ENCODE peak calls at places on chromosome 5, in six cellular contexts. O is HCT116, D is psoas muscle, U is neuronal stem cell, B is fibroblast of lung, Z is kidney. S is an unnamed sample.

GRCh38 chr5:174721522-174722432 is 2.6 kb upstream of the MSX2 start:
- DNase-seq in O (no peak), D (no peak), U (no peak), B (no peak), Z (no peak), S (no peak)

GRCh38 chr5:67693956-67694564 is 497.5 kb upstream of the CD180 start:
- DNase-seq in O (no peak), D (peak; percentile 92), U (no peak), B (peak; percentile 44), Z (peak; percentile 89), S (no peak)

GRCh38 chr5:166772770-166773169 is 1518.7 kb upstream of the WWC1 start:
- DNase-seq in O (no peak), D (no peak), U (no peak), B (peak; percentile 60), Z (no peak), S (no peak)

GRCh38 chr5:107869459-107870115 is 198.8 kb upstream of the EFNA5 start:
- DNase-seq in O (peak; percentile 36), D (no peak), U (no peak), B (peak; percentile 90), Z (no peak), S (peak; percentile 85)

GRCh38 chr5:130541617-130542221 is 623.3 kb downstream of the HINT1 start:
- DNase-seq in O (no peak), D (no peak), U (no peak), B (peak; percentile 91), Z (no peak), S (no peak)

GRCh38 chr5:130976491-130976890 is 188.6 kb downstream of the HINT1 start:
- DNase-seq in O (no peak), D (no peak), U (no peak), B (no peak), Z (no peak), S (no peak)

GRCh38 chr5:137308311-137308710 is 190.8 kb downstream of the SPOCK1 start:
- DNase-seq in O (no peak), D (no peak), U (no peak), B (no peak), Z (no peak), S (no peak)

GRCh38 chr5:30502277-30502676 is 691.2 kb upstream of the CDH6 start:
- DNase-seq in O (no peak), D (no peak), U (no peak), B (peak; percentile 82), Z (no peak), S (no peak)

GRCh38 chr5:105033642-105034217 is 1471.1 kb upstream of the NUDT12 start:
- DNase-seq in O (no peak), D (no peak), U (no peak), B (no peak), Z (no peak), S (no peak)

GRCh38 chr5:82147860-82148573 is 130.1 kb downstream of the RPS23 start:
- DNase-seq in O (no peak), D (no peak), U (no peak), B (peak; percentile 17), Z (no peak), S (no peak)

GRCh38 chr5:178069909-178070308 is 43.4 kb upstream of the N4BP3 start:
- DNase-seq in O (peak; percentile 35), D (no peak), U (no peak), B (no peak), Z (no peak), S (no peak)

GRCh38 chr5:84433461-84433860 is 48.8 kb upstream of the EDIL3 start:
- DNase-seq in O (no peak), D (no peak), U (no peak), B (peak; percentile 88), Z (no peak), S (peak; percentile 49)

GRCh38 chr5:68479524-68479923 is 264.0 kb downstream of the PIK3R1 start:
- DNase-seq in O (no peak), D (no peak), U (no peak), B (no peak), Z (no peak), S (no peak)

GRCh38 chr5:68251386-68251785 is 35.8 kb downstream of the PIK3R1 start:
- DNase-seq in O (no peak), D (no peak), U (no peak), B (peak; percentile 61), Z (no peak), S (no peak)

GRCh38 chr5:74848553-74849025 is 17.6 kb downstream of the FAM169A start:
- DNase-seq in O (no peak), D (no peak), U (no peak), B (no peak), Z (no peak), S (no peak)

GRCh38 chr5:38509185-38509584 is 47.3 kb downstream of the LIFR start:
- DNase-seq in O (no peak), D (no peak), U (no peak), B (peak; percentile 92), Z (no peak), S (peak; percentile 47)

GRCh38 chr5:113474100-113474700 is 14.1 kb downstream of the MCC start:
- DNase-seq in O (no peak), D (no peak), U (no peak), B (no peak), Z (no peak), S (no peak)

GRCh38 chr5:82396396-82396795 is 118.2 kb upstream of the RPS23 start:
- DNase-seq in O (no peak), D (no peak), U (no peak), B (peak; percentile 79), Z (no peak), S (no peak)

GRCh38 chr5:20972419-20972925 is 984.5 kb upstream of the CDH18 start:
- DNase-seq in O (no peak), D (peak; percentile 74), U (no peak), B (peak; percentile 57), Z (no peak), S (no peak)

GRCh38 chr5:172688735-172689572 is 47.9 kb downstream of the NEURL1B start:
- DNase-seq in O (no peak), D (no peak), U (no peak), B (no peak), Z (peak; percentile 73), S (no peak)

GRCh38 chr5:157710431-157710830 is 20.8 kb upstream of the THG1L start:
- DNase-seq in O (no peak), D (no peak), U (no peak), B (no peak), Z (no peak), S (no peak)

GRCh38 chr5:159208508-159209437 is 580 bp downstream of the RNF145 start:
- DNase-seq in O (no peak), D (peak; percentile 63), U (peak; percentile 46), B (peak; percentile 46), Z (peak; percentile 85), S (peak; percentile 55)

GRCh38 chr5:171428168-171428658 is 8.8 kb downstream of the FGF18 start:
- DNase-seq in O (no peak), D (no peak), U (no peak), B (no peak), Z (peak; percentile 18), S (peak; percentile 42)

GRCh38 chr5:56851258-56851941 is 36.1 kb downstream of the MAP3K1 start:
- DNase-seq in O (no peak), D (no peak), U (no peak), B (peak; percentile 15), Z (no peak), S (no peak)

GRCh38 chr5:56848206-56848605 is 32.9 kb downstream of the MAP3K1 start:
- DNase-seq in O (no peak), D (no peak), U (no peak), B (no peak), Z (no peak), S (no peak)

GRCh38 chr5:56852228-56853000 is 37.1 kb downstream of the MAP3K1 start:
- DNase-seq in O (no peak), D (no peak), U (no peak), B (peak; percentile 63), Z (no peak), S (peak; percentile 42)

GRCh38 chr5:56849671-56850070 is 34.3 kb downstream of the MAP3K1 start:
- DNase-seq in O (no peak), D (no peak), U (no peak), B (no peak), Z (no peak), S (no peak)

DNA sequence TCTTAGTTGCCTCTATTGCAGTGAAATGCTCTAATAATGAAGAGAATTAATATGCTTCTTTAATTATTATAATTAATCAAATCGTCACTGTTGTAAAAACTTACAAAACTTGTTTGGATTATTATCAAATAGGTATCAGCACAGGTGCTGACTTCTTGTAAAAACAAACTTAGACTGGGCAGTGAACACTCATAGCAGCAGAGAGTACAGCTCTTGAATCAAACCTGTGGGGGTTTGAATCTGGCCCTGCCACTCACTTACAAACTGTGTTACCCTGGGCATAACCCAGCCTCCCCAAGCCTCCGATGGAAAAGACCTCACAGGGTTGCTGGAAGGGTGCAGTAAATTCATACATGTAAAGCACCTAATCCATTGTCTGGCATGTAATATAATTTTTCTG is 35.1 kb downstream of the MAP3K1 start:
- DNase-seq in O (no peak), D (no peak), U (no peak), B (no peak), Z (no peak), S (no peak)
- H3K27ac ChIP-seq in O (no peak overlapping the region), D (no peak overlapping the region), U (no peak overlapping the region), B (no peak overlapping the region), Z (peak overlapping the region; percentile 20), S (no peak overlapping the region)

GRCh38 chr5:119367502-119368237 is 11.9 kb downstream of the TNFAIP8 start:
- DNase-seq in O (no peak), D (no peak), U (no peak), B (peak; percentile 64), Z (no peak), S (no peak)
- H3K4me1 ChIP-seq in O (no peaks in the 10 kb centered on the region), D (no peaks in the 10 kb centered on the region), U (no peaks in the 10 kb centered on the region), B (no peaks in the 10 kb centered on the region), Z (peaks cover 9% of the 10 kb centered on the region), S (peaks cover 10% of the 10 kb centered on the region)

GRCh38 chr5:14405267-14405666 is 176.3 kb upstream of the OTULINL start:
- DNase-seq in O (no peak), D (no peak), U (no peak), B (peak; percentile 62), Z (no peak), S (no peak)

GRCh38 chr5:14400611-14401010 is 181.0 kb upstream of the OTULINL start:
- DNase-seq in O (no peak), D (no peak), U (no peak), B (no peak), Z (no peak), S (no peak)

GRCh38 chr5:14400085-14400484 is 181.5 kb upstream of the OTULINL start:
- DNase-seq in O (no peak), D (no peak), U (no peak), B (peak; percentile 90), Z (no peak), S (peak; percentile 39)

GRCh38 chr5:14401639-14402038 is 180.0 kb upstream of the OTULINL start:
- DNase-seq in O (no peak), D (no peak), U (no peak), B (no peak), Z (no peak), S (no peak)

DNA sequence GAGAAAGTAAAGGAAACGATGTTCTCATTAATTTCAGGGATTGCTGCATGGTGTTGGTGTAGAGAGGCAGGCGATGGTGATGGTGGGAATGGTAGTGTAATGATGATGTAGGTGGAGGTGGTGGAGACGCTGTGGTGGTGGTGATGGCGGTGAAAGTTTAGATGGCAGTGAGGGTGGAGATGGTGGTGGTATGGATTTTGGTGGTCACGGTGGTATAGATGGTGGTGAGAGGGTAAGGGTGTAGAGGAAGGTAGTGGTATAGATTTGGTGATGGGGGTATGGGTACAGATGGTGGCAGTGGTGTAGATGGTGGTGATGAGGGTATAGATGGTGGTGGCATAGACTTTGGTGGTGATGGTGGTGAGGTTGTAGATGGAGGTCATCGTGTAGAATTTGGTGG is 179.2 kb upstream of the OTULINL start:
- DNase-seq in O (no peak), D (no peak), U (no peak), B (no peak), Z (no peak), S (no peak)
- H3K36me3 ChIP-seq in O (peaks cover 5% of the 10 kb centered on the region), D (peaks cover 58% of the 10 kb centered on the region), U (peaks cover 22% of the 10 kb centered on the region), B (peaks cover 27% of the 10 kb centered on the region), Z (peaks cover 27% of the 10 kb centered on the region), S (peaks cover 72% of the 10 kb centered on the region)

GRCh38 chr5:149604321-149604720 is 23.0 kb downstream of the ARHGEF37 start:
- DNase-seq in O (no peak), D (no peak), U (no peak), B (no peak), Z (no peak), S (no peak)
- H3K27ac ChIP-seq in O (peak overlapping the region; percentile 20), D (peak overlapping the region; percentile 73), U (no peak overlapping the region), B (no peak overlapping the region), Z (no peak overlapping the region), S (no peak overlapping the region)